ENCODE peak calls at places on chromosomes 7 and 10, in eight cellular contexts. W, I, B, H, O, L, F and G are unnamed samples.

GRCh38 chr10:129963831-129964501 is at the start of gene EBF3:
- DNase-seq in W (peak), I (peak), B (peak), H (no peak), O (peak), L (peak), F (peak), G (peak)

GRCh38 chr7:8125680-8126444 is 136.1 kb downstream of the ICA1 start:
- DNase-seq in W (no peak), I (peak), B (peak), H (no peak), O (no peak), L (peak), F (no peak), G (no peak)

GRCh38 chr7:28155964-28156363 is 24.6 kb downstream of the JAZF1 start:
- DNase-seq in W (peak), I (no peak), B (no peak), H (no peak), O (no peak), L (no peak), F (no peak), G (no peak)

GRCh38 chr10:91190876-91191580 is 29.4 kb upstream of the PCGF5 start:
- DNase-seq in W (peak), I (no peak), B (no peak), H (no peak), O (no peak), L (no peak), F (no peak), G (no peak)

GRCh38 chr7:30927559-30927958 is 15.9 kb downstream of the AQP1 start:
- DNase-seq in W (no peak), I (no peak), B (no peak), H (no peak), O (no peak), L (no peak), F (no peak), G (peak)

GRCh38 chr7:95006010-95006409 is 98.6 kb downstream of the PPP1R9A start:
- DNase-seq in W (no peak), I (no peak), B (no peak), H (no peak), O (no peak), L (no peak), F (no peak), G (no peak)

GRCh38 chr7:153190452-153190851 is 430.9 kb downstream of the ACTR3B start:
- DNase-seq in W (no peak), I (no peak), B (no peak), H (peak), O (no peak), L (no peak), F (no peak), G (no peak)

GRCh38 chr10:78405781-78406180 is 372.1 kb downstream of the RPS24 start:
- DNase-seq in W (no peak), I (peak), B (no peak), H (no peak), O (no peak), L (no peak), F (no peak), G (no peak)

GRCh38 chr10:100567249-100567648 is 31.5 kb downstream of the HIF1AN start:
- DNase-seq in W (no peak), I (no peak), B (no peak), H (no peak), O (no peak), L (no peak), F (no peak), G (no peak)

GRCh38 chr10:72126184-72126871 is 38.0 kb upstream of the SPOCK2 start:
- DNase-seq in W (peak), I (no peak), B (no peak), H (peak), O (peak), L (no peak), F (no peak), G (no peak)

GRCh38 chr7:44045226-44046014 is 918 bp downstream of the DBNL start:
- DNase-seq in W (no peak), I (no peak), B (no peak), H (no peak), O (no peak), L (no peak), F (no peak), G (no peak)

GRCh38 chr10:44828515-44829142 is 82.5 kb upstream of the TMEM72 start:
- DNase-seq in W (peak), I (no peak), B (no peak), H (no peak), O (no peak), L (no peak), F (no peak), G (no peak)

GRCh38 chr10:124990671-124991625 is 49.0 kb downstream of the ZRANB1 start:
- DNase-seq in W (no peak), I (no peak), B (no peak), H (no peak), O (no peak), L (no peak), F (no peak), G (no peak)

DNA sequence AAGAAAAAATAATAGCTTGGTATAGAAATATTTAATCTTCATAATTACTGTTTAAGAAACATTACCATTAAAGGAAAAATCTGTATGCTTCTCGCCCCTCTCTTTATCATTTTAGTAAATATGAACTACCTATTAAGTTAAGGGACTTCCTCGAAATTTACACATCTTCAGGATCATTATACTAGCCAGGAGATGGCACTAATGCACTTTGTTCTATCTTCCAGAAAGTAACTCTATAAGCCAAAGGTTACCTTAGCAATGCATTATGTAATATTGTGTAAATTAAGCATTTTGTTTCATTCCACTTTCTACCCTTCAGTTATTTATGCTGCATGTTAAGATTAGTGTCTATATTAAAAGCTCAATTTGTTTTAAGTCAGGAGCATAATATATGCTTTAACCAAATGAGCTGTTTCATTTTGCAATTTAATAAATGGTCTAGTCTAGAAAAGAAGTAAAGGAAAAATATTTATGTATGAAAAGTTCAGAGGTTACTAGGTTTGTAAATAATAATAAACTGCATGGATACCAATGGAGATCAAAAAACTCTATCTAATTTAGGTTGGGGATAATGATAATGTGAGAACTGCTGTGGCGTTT is 128.4 kb downstream of the ANKRD7 start:
- DNase-seq in W (no peak), I (no peak), B (no peak), H (peak), O (no peak), L (no peak), F (no peak), G (no peak)
- TF ChIP-seq CTCF in W (no peak), I (no peak), B (no peak), H (peak), O (no peak), L (no peak), F (no peak), G (no peak)

GRCh38 chr7:150435390-150436073 is 14.9 kb upstream of the GIMAP8 start:
- DNase-seq in W (no peak), I (no peak), B (no peak), H (no peak), O (no peak), L (no peak), F (no peak), G (no peak)
- TF ChIP-seq POLR2A in W (no peak), I (no peak), B (no peak), H (no peak), O (no peak), L (no peak), F (no peak), G (no peak)

GRCh38 chr10:25934673-25935139 is 677 bp downstream of the MYO3A start:
- DNase-seq in W (no peak), I (no peak), B (no peak), H (no peak), O (no peak), L (no peak), F (no peak), G (no peak)
- TF ChIP-seq CTCF in W (no peak), I (peak), B (no peak), H (no peak), O (no peak), L (no peak), F (no peak), G (no peak)

GRCh38 chr10:43056568-43057011 is 20.3 kb upstream of the RET start:
- DNase-seq in W (no peak), I (no peak), B (no peak), H (no peak), O (no peak), L (no peak), F (no peak), G (no peak)
- TF ChIP-seq POLR2A in W (no peak), I (no peak), B (no peak), H (no peak), O (no peak), L (no peak), F (no peak), G (no peak)

DNA sequence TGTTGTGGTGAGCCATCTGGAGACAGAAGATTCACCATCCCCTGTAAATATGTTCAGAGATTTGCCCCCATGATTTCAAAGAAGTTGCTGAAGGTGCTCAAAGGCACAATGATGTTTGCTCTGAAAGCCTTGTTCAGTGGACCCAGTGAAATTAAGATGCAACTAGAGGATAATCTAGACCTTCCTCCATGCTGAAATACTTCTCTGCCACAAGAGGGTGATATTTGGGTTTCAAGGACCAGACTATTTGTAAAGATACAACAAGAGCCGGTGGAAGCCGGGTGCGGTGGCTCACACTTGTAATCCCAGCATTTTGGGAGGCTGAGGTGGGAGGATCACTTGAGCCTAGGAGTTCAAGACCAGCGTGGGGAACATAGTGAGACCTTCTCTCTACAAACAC is 13.5 kb upstream of the MSRB2 start:
- DNase-seq in W (peak), I (no peak), B (no peak), H (peak), O (peak), L (no peak), F (no peak), G (no peak)
- TF ChIP-seq CTCF in W (peak), I (no peak), B (no peak), H (peak), O (peak), L (peak), F (no peak), G (no peak)

GRCh38 chr7:25035274-25035673 is 55.3 kb upstream of the OSBPL3 start:
- DNase-seq in W (no peak), I (no peak), B (no peak), H (no peak), O (no peak), L (no peak), F (no peak), G (no peak)
- TF ChIP-seq POLR2A in W (no peak), I (no peak), B (no peak), H (no peak), O (no peak), L (no peak), F (no peak), G (no peak)

GRCh38 chr10:25130911-25131310 is 43.9 kb upstream of the GPR158 start:
- DNase-seq in W (peak), I (no peak), B (no peak), H (no peak), O (no peak), L (no peak), F (no peak), G (no peak)

DNA sequence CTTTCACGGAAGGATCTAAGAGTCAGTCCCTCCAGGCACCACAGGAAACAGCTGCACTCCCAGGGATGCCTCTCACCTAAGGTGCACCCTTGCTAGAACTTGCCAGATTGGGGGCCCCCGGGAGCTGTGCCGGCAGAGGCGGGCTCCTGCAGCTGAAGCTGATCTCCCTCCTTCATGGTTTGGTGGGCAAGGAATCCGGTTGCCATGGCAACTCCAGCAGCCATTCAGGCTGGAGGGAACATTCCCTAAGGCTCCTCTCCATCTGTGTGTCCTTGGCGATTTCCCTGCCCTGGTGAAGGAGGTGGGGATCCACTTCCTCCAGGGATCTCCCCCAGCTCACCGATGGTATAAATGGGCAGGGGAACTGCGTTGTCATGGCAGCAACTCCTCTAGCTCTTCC is 49.6 kb upstream of the GPR158 start:
- DNase-seq in W (no peak), I (no peak), B (no peak), H (no peak), O (no peak), L (no peak), F (no peak), G (no peak)
- TF ChIP-seq CTCF in W (no peak), I (no peak), B (no peak), H (no peak), O (no peak), L (no peak), F (no peak), G (no peak)

GRCh38 chr7:73828972-73829371 is 1.8 kb upstream of the CLDN4 start:
- DNase-seq in W (no peak), I (no peak), B (no peak), H (no peak), O (no peak), L (no peak), F (no peak), G (no peak)

GRCh38 chr7:73829921-73830617 is 727 bp upstream of the CLDN4 start:
- DNase-seq in W (no peak), I (no peak), B (no peak), H (no peak), O (no peak), L (no peak), F (no peak), G (no peak)

GRCh38 chr7:73829505-73829904 is 1.3 kb upstream of the CLDN4 start:
- DNase-seq in W (no peak), I (no peak), B (no peak), H (no peak), O (no peak), L (no peak), F (no peak), G (no peak)

GRCh38 chr7:73828107-73828803 is 2.5 kb upstream of the CLDN4 start:
- DNase-seq in W (peak), I (peak), B (no peak), H (peak), O (peak), L (no peak), F (no peak), G (no peak)

GRCh38 chr7:73827568-73828106 is 3.2 kb upstream of the CLDN4 start:
- DNase-seq in W (no peak), I (peak), B (peak), H (peak), O (peak), L (no peak), F (no peak), G (no peak)
- TF ChIP-seq POLR2A in W (no peak), I (no peak), B (no peak), H (peak), O (no peak), L (no peak), F (no peak), G (no peak)

GRCh38 chr7:36021367-36021766 is 131.7 kb upstream of the EEPD1 start:
- DNase-seq in W (no peak), I (no peak), B (no peak), H (peak), O (peak), L (no peak), F (no peak), G (no peak)
- TF ChIP-seq CTCF in W (peak), I (no peak), B (no peak), H (peak), O (peak), L (peak), F (no peak), G (no peak)

GRCh38 chr10:122140477-122140902 is 130.6 kb upstream of the BTBD16 start:
- DNase-seq in W (peak), I (no peak), B (no peak), H (no peak), O (peak), L (no peak), F (no peak), G (no peak)
- TF ChIP-seq POLR2A in W (no peak), I (no peak), B (no peak), H (no peak), O (no peak), L (no peak), F (no peak), G (no peak)